ENCODE peak calls at places on chromosomes 6 and 20, in five cellular contexts. J, Q, I, P and R are unnamed samples.

GRCh38 chr6:110181131-110182027 is 1.2 kb downstream of the CDC40 start:
- DNase-seq in J (no peak), Q (no peak), I (peak), P (peak), R (no peak)

GRCh38 chr20:46545077-46545826 is 5.2 kb downstream of the OCSTAMP start:
- DNase-seq in J (no peak), Q (no peak), I (peak), P (no peak), R (no peak)

GRCh38 chr20:36274248-36274841 is 31.8 kb upstream of the DLGAP4 start:
- DNase-seq in J (no peak), Q (no peak), I (no peak), P (no peak), R (no peak)

GRCh38 chr20:37931153-37931922 is 28.4 kb downstream of the VSTM2L start:
- DNase-seq in J (no peak), Q (no peak), I (peak), P (no peak), R (no peak)

GRCh38 chr6:16572943-16573342 is 188.3 kb downstream of the ATXN1 start:
- DNase-seq in J (peak), Q (no peak), I (no peak), P (no peak), R (no peak)

GRCh38 chr6:44735631-44735963 is 348.1 kb downstream of the CDC5L start:
- DNase-seq in J (no peak), Q (no peak), I (peak), P (peak), R (no peak)

GRCh38 chr6:3009930-3010329 is 10.2 kb downstream of the NQO2 start:
- DNase-seq in J (no peak), Q (no peak), I (no peak), P (no peak), R (no peak)

GRCh38 chr6:65637289-65638046 is 69.6 kb downstream of the EYS start:
- DNase-seq in J (no peak), Q (no peak), I (no peak), P (no peak), R (no peak)

GRCh38 chr6:3788408-3789017 is 37.0 kb upstream of the PXDC1 start:
- DNase-seq in J (no peak), Q (no peak), I (peak), P (no peak), R (no peak)

GRCh38 chr6:10205892-10206291 is 209.0 kb downstream of the TFAP2A start:
- DNase-seq in J (no peak), Q (no peak), I (no peak), P (no peak), R (no peak)

GRCh38 chr6:129717287-129717686 is 7.3 kb upstream of the ARHGAP18 start:
- DNase-seq in J (no peak), Q (no peak), I (peak), P (peak), R (no peak)

GRCh38 chr6:71967436-71967835 is 81.1 kb downstream of the RIMS1 start:
- DNase-seq in J (no peak), Q (no peak), I (no peak), P (no peak), R (no peak)

GRCh38 chr6:66861007-66861541 is 1154.0 kb upstream of the EYS start:
- DNase-seq in J (no peak), Q (no peak), I (no peak), P (no peak), R (no peak)

GRCh38 chr6:45084257-45084656 is 243.9 kb upstream of the RUNX2 start:
- DNase-seq in J (no peak), Q (no peak), I (peak), P (no peak), R (no peak)

GRCh38 chr6:158413814-158414563 is 101.7 kb downstream of the TULP4 start:
- DNase-seq in J (no peak), Q (no peak), I (no peak), P (no peak), R (no peak)

GRCh38 chr6:27791182-27791939 is 120.8 kb downstream of the OR2B2 start:
- DNase-seq in J (peak), Q (no peak), I (peak), P (peak), R (peak)

GRCh38 chr6:39599341-39599740 is 125.9 kb downstream of the KIF6 start:
- DNase-seq in J (no peak), Q (no peak), I (no peak), P (peak), R (no peak)

GRCh38 chr6:157711060-157711459 is 112.0 kb upstream of the SNX9 start:
- DNase-seq in J (no peak), Q (no peak), I (no peak), P (peak), R (no peak)

GRCh38 chr20:6468751-6469150 is 298.7 kb upstream of the BMP2 start:
- DNase-seq in J (no peak), Q (no peak), I (no peak), P (peak), R (no peak)

GRCh38 chr20:26209171-26209941 is 512.7 kb upstream of the ZNF337 start:
- DNase-seq in J (peak), Q (no peak), I (no peak), P (no peak), R (peak)

GRCh38 chr20:46610145-46610544 is 41.1 kb downstream of the SLC13A3 start:
- DNase-seq in J (no peak), Q (no peak), I (no peak), P (no peak), R (no peak)

GRCh38 chr20:49630396-49630951 is 62.5 kb upstream of the PTGIS start:
- DNase-seq in J (no peak), Q (no peak), I (peak), P (no peak), R (no peak)

GRCh38 chr6:38371312-38371672 is 268.4 kb downstream of the BTBD9 start:
- DNase-seq in J (no peak), Q (no peak), I (no peak), P (peak), R (no peak)

GRCh38 chr6:21836292-21836691 is 242.7 kb downstream of the SOX4 start:
- DNase-seq in J (no peak), Q (no peak), I (peak), P (no peak), R (no peak)

GRCh38 chr6:45607818-45608217 is 230.1 kb upstream of the SUPT3H start:
- DNase-seq in J (no peak), Q (no peak), I (no peak), P (peak), R (no peak)

GRCh38 chr6:29461021-29461814 is 4.3 kb downstream of the OR2H1 start:
- DNase-seq in J (no peak), Q (no peak), I (no peak), P (no peak), R (no peak)

GRCh38 chr20:46752639-46753235 is 43.3 kb downstream of the SLC2A10 start:
- DNase-seq in J (peak), Q (no peak), I (peak), P (peak), R (peak)

GRCh38 chr6:3320238-3320637 is 61.5 kb downstream of the PSMG4 start:
- DNase-seq in J (no peak), Q (no peak), I (no peak), P (no peak), R (no peak)

GRCh38 chr20:41617059-41617921 is 887 bp downstream of the CHD6 start:
- DNase-seq in J (peak), Q (no peak), I (peak), P (peak), R (peak)

GRCh38 chr6:161169690-161170089 is 104.2 kb downstream of the AGPAT4 start:
- DNase-seq in J (no peak), Q (no peak), I (no peak), P (peak), R (no peak)

GRCh38 chr20:62913043-62913630 is 13.2 kb downstream of the DIDO1 start:
- DNase-seq in J (no peak), Q (no peak), I (peak), P (no peak), R (no peak)

GRCh38 chr20:16922834-16923233 is 174.7 kb downstream of the OTOR start:
- DNase-seq in J (no peak), Q (no peak), I (peak), P (peak), R (no peak)

GRCh38 chr6:101777646-101778045 is 384.1 kb downstream of the GRIK2 start:
- DNase-seq in J (no peak), Q (no peak), I (no peak), P (no peak), R (no peak)

GRCh38 chr6:25956231-25956630 is 6.4 kb upstream of the TRIM38 start:
- DNase-seq in J (no peak), Q (no peak), I (no peak), P (no peak), R (no peak)

DNA sequence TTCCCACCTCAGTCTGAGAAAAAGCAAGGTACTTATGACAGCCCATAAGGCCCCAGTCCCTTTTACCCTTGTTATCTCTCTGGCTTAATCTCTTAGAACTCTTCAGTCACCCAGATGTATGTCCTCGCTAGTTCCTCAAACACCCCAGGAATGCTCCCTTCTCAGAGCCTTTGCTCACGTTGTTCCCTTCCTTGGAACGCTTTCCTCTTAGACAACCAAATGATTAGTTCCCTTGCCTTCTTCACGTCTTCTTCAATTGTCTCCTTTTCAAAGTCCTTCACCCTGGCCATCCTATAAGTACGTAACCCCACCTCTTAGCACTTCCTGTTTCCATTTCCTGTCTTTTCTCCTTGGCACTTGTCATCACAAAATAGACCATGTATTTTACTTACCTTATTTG is 1.1 kb upstream of the APOBEC2 start:
- DNase-seq in J (no peak), Q (no peak), I (no peak), P (no peak), R (no peak)
- H2BK12ac ChIP-seq in J (no peak), Q (no peak), I (no peak), P (no peak), R (no peak)

DNA sequence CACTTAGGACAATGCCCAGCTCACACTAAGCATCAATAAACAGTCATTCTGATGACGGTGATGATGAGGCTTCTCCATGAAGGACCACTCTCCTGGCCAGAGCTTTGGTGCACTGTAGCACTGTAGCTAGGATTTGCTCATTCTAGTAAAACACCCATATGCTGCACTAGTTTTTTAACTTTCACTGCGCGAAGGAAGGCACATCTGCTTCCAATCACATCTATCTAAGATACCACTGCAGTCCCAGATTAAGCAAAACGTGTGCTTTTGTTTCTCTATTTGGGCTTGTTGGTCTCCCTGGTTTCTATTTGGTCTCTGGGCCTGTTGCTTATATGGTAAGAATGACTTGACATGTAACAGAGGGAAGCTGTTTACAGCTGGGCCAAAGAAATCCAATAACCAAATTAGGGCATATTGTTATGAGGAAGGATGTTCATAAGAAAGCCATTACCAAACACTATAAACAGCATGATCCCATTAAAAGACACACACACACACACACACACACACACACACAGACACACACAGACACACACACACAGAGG is 62.4 kb downstream of the FAM229B start:
- DNase-seq in J (no peak), Q (no peak), I (no peak), P (peak), R (no peak)
- H3K23ac ChIP-seq in J (no peak), Q (no peak), I (no peak), P (no peak), R (no peak)

GRCh38 chr20:60467771-60468170 is 509.5 kb downstream of the CDH26 start:
- DNase-seq in J (no peak), Q (no peak), I (no peak), P (no peak), R (peak)
- H2BK12ac ChIP-seq in J (no peak), Q (no peak), I (no peak), P (no peak), R (no peak)

DNA sequence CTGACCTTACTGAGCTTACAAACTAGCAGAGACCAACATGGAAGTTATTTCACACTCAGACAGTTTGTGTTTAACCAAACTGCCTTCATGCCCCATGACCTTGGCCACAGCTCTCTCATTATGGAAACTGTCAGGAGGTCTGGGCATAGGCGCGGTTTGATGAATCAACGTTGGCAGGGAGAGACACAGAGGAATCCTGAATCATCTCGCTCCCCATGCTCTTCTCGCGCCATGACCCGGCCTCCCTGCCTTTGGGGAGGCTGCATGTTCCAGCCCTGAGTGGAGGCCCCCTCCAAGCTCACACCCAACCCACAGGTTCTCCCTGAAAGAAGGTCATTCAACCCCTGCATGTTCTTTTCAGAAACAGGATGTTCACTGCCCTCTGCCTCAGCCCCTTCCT is 15.9 kb upstream of the GDAP1L1 start:
- DNase-seq in J (no peak), Q (no peak), I (no peak), P (no peak), R (no peak)
- H3K23ac ChIP-seq in J (no peak), Q (no peak), I (no peak), P (no peak), R (no peak)

GRCh38 chr6:125949069-125949468 is 7.5 kb upstream of the HINT3 start:
- DNase-seq in J (no peak), Q (no peak), I (no peak), P (no peak), R (no peak)
- H2BK12ac ChIP-seq in J (no peak), Q (no peak), I (no peak), P (no peak), R (no peak)

GRCh38 chr20:23361108-23361650 is 803 bp upstream of the GZF1 start:
- DNase-seq in J (no peak), Q (no peak), I (peak), P (peak), R (no peak)
- H3K23ac ChIP-seq in J (peak), Q (no peak), I (no peak), P (peak), R (no peak)

GRCh38 chr6:134168580-134169223 is 116.3 kb upstream of the SLC2A12 start:
- DNase-seq in J (no peak), Q (no peak), I (peak), P (no peak), R (no peak)
- H2BK12ac ChIP-seq in J (no peak), Q (no peak), I (no peak), P (no peak), R (no peak)

GRCh38 chr6:138593100-138593877 is 94.0 kb upstream of the NHSL1 start:
- DNase-seq in J (no peak), Q (no peak), I (peak), P (peak), R (no peak)
- H3K23ac ChIP-seq in J (no peak), Q (no peak), I (no peak), P (no peak), R (no peak)